ENCODE peak calls at places on chromosomes 6 and 20, in five cellular contexts. S is effector memory CD8-positive, alpha-beta T cell; L is breast epithelium; F is NCI-H1417; B is activated T-cell treated with anti-CD3 and anti-CD28 coated beads, Interleukin-2, amount 50 U/mL, for 48 hours. P is an unnamed sample.

GRCh38 chr6:37565267-37566208 is 65.8 kb upstream of the CCDC167 start:
- DNase-seq in S (no peak), B (no peak), L (no peak), F (peak), P (peak)

GRCh38 chr20:1418335-1418734 is 25.5 kb upstream of the FKBP1A start:
- DNase-seq in L (no peak), B (no peak), S (no peak), F (no peak), P (no peak)

GRCh38 chr6:42013134-42013516 is 37.2 kb upstream of the TAF8 start:
- DNase-seq in F (no peak), L (no peak), S (no peak), B (no peak), P (no peak)

GRCh38 chr20:57272883-57273282 is 6.4 kb upstream of the BMP7 start:
- DNase-seq in S (no peak), B (no peak), L (no peak), F (no peak), P (no peak)

GRCh38 chr6:155120034-155120433 is 124.9 kb downstream of the TIAM2 start:
- DNase-seq in B (no peak), L (no peak), S (no peak), F (no peak), P (no peak)

GRCh38 chr6:4356899-4357659 is 221.7 kb upstream of the ECI2 start:
- DNase-seq in L (no peak), S (no peak), B (no peak), F (no peak), P (no peak)

GRCh38 chr20:2451939-2452732 is 18.5 kb downstream of the SNRPB start:
- DNase-seq in B (peak), L (peak), S (peak), F (peak), P (peak)

GRCh38 chr6:100105919-100106318 is 111.9 kb upstream of the MCHR2 start:
- DNase-seq in B (no peak), F (no peak), L (no peak), S (no peak), P (no peak)

GRCh38 chr20:58558483-58559367 is 43.5 kb upstream of the APCDD1L start:
- DNase-seq in L (peak), B (no peak), F (no peak), S (no peak), P (no peak)

GRCh38 chr6:140979642-140980091 is 1153.1 kb upstream of the GJE1 start:
- DNase-seq in S (no peak), F (no peak), B (no peak), L (no peak), P (peak)

GRCh38 chr6:26500102-26500501 is at the start of gene BTN1A1:
- DNase-seq in F (no peak), B (no peak), S (no peak), L (no peak), P (no peak)

GRCh38 chr20:41005361-41005729 is 23.3 kb upstream of the TOP1 start:
- DNase-seq in S (no peak), F (no peak), B (no peak), L (peak), P (peak)

GRCh38 chr6:37257320-37257633 is 295 bp upstream of the TBC1D22B start:
- DNase-seq in S (no peak), F (no peak), L (no peak), B (no peak), P (no peak)

GRCh38 chr6:37319856-37320255 is 33.9 kb upstream of the RNF8 start:
- DNase-seq in L (no peak), B (no peak), S (no peak), F (no peak), P (no peak)

GRCh38 chr20:13212750-13213149 is 8.3 kb upstream of the ISM1 start:
- DNase-seq in B (no peak), F (no peak), L (no peak), S (no peak), P (no peak)

GRCh38 chr20:50624351-50625016 is 66.9 kb downstream of the RIPOR3 start:
- DNase-seq in F (peak), L (peak), S (no peak), B (no peak), P (no peak)

GRCh38 chr20:62885808-62886708 is 24.4 kb upstream of the TCFL5 start:
- DNase-seq in F (no peak), B (no peak), S (no peak), L (no peak), P (no peak)

GRCh38 chr6:157510329-157511188 is 129.6 kb downstream of the ZDHHC14 start:
- DNase-seq in B (peak), S (no peak), F (no peak), L (no peak), P (no peak)

GRCh38 chr6:34680802-34681515 is 15.6 kb downstream of the ILRUN start:
- DNase-seq in S (no peak), F (no peak), L (no peak), B (no peak), P (no peak)

GRCh38 chr6:84867521-84867920 is 103.1 kb upstream of the TBX18 start:
- DNase-seq in B (no peak), L (no peak), S (no peak), F (no peak), P (no peak)

GRCh38 chr6:1438471-1438881 is 49.1 kb downstream of the FOXF2 start:
- DNase-seq in L (no peak), B (no peak), F (no peak), S (no peak), P (no peak)

GRCh38 chr6:157770946-157771345 is 52.1 kb upstream of the SNX9 start:
- DNase-seq in S (no peak), F (no peak), B (no peak), L (no peak), P (no peak)

P was measured in left cardiac atrium.